ENCODE peak calls at places on chromosome 10, in six cellular contexts. One of them, this sample, is unnamed.

GRCh38 chr10:84943541-84943940 is 615.2 kb downstream of the CCSER2 start:
- DNase-seq in progenitor cell of endocrine pancreas: no peak
- DNase-seq in activated T-cell treated with anti-CD3 and anti-CD28 coated beads for 1 hour: no peak
- DNase-seq in MCF 10A: no peak
- DNase-seq in activated CD8-positive, alpha-beta memory T cell treated with anti-CD3 and anti-CD28 coated beads, Interleukin-2, amount 50 U/mL, for 48 hours: no peak
- DNase-seq in T-helper 9 cell: no peak
- DNase-seq in this sample: no peak

GRCh38 chr10:77524300-77524711 is 113.3 kb downstream of the KCNMA1 start:
- DNase-seq in progenitor cell of endocrine pancreas: no peak
- DNase-seq in activated T-cell treated with anti-CD3 and anti-CD28 coated beads for 1 hour: no peak
- DNase-seq in MCF 10A: no peak
- DNase-seq in activated CD8-positive, alpha-beta memory T cell treated with anti-CD3 and anti-CD28 coated beads, Interleukin-2, amount 50 U/mL, for 48 hours: no peak
- DNase-seq in T-helper 9 cell: no peak
- DNase-seq in this sample: peak; percentile 83

GRCh38 chr10:100436255-100436654 is 26.6 kb upstream of the WNT8B start:
- DNase-seq in progenitor cell of endocrine pancreas: no peak
- DNase-seq in activated T-cell treated with anti-CD3 and anti-CD28 coated beads for 1 hour: no peak
- DNase-seq in MCF 10A: no peak
- DNase-seq in activated CD8-positive, alpha-beta memory T cell treated with anti-CD3 and anti-CD28 coated beads, Interleukin-2, amount 50 U/mL, for 48 hours: no peak
- DNase-seq in T-helper 9 cell: no peak
- DNase-seq in this sample: no peak

GRCh38 chr10:35909291-35909690 is 267.2 kb upstream of the FZD8 start:
- DNase-seq in progenitor cell of endocrine pancreas: no peak
- DNase-seq in activated T-cell treated with anti-CD3 and anti-CD28 coated beads for 1 hour: no peak
- DNase-seq in MCF 10A: no peak
- DNase-seq in activated CD8-positive, alpha-beta memory T cell treated with anti-CD3 and anti-CD28 coated beads, Interleukin-2, amount 50 U/mL, for 48 hours: no peak
- DNase-seq in T-helper 9 cell: no peak
- DNase-seq in this sample: no peak

GRCh38 chr10:92241158-92241500 is 49.7 kb downstream of the CPEB3 start:
- DNase-seq in progenitor cell of endocrine pancreas: no peak
- DNase-seq in activated T-cell treated with anti-CD3 and anti-CD28 coated beads for 1 hour: no peak
- DNase-seq in MCF 10A: peak; percentile 36
- DNase-seq in activated CD8-positive, alpha-beta memory T cell treated with anti-CD3 and anti-CD28 coated beads, Interleukin-2, amount 50 U/mL, for 48 hours: no peak
- DNase-seq in T-helper 9 cell: no peak
- DNase-seq in this sample: no peak

GRCh38 chr10:71878327-71879034 is 27.4 kb upstream of the PSAP start:
- DNase-seq in progenitor cell of endocrine pancreas: no peak
- DNase-seq in activated T-cell treated with anti-CD3 and anti-CD28 coated beads for 1 hour: peak; percentile 6
- DNase-seq in MCF 10A: no peak
- DNase-seq in activated CD8-positive, alpha-beta memory T cell treated with anti-CD3 and anti-CD28 coated beads, Interleukin-2, amount 50 U/mL, for 48 hours: no peak
- DNase-seq in T-helper 9 cell: no peak
- DNase-seq in this sample: no peak

GRCh38 chr10:64011871-64012714 is 490.9 kb downstream of the REEP3 start:
- DNase-seq in progenitor cell of endocrine pancreas: no peak
- DNase-seq in activated T-cell treated with anti-CD3 and anti-CD28 coated beads for 1 hour: no peak
- DNase-seq in MCF 10A: no peak
- DNase-seq in activated CD8-positive, alpha-beta memory T cell treated with anti-CD3 and anti-CD28 coated beads, Interleukin-2, amount 50 U/mL, for 48 hours: no peak
- DNase-seq in T-helper 9 cell: no peak
- DNase-seq in this sample: no peak

GRCh38 chr10:86269332-86269731 is 97.3 kb downstream of the GRID1 start:
- DNase-seq in progenitor cell of endocrine pancreas: no peak
- DNase-seq in activated T-cell treated with anti-CD3 and anti-CD28 coated beads for 1 hour: no peak
- DNase-seq in MCF 10A: no peak
- DNase-seq in activated CD8-positive, alpha-beta memory T cell treated with anti-CD3 and anti-CD28 coated beads, Interleukin-2, amount 50 U/mL, for 48 hours: peak; percentile 29
- DNase-seq in T-helper 9 cell: no peak
- DNase-seq in this sample: no peak

GRCh38 chr10:7787150-7787856 is 490 bp downstream of the KIN start:
- DNase-seq in progenitor cell of endocrine pancreas: no peak
- DNase-seq in activated T-cell treated with anti-CD3 and anti-CD28 coated beads for 1 hour: no peak
- DNase-seq in MCF 10A: peak; percentile 18
- DNase-seq in activated CD8-positive, alpha-beta memory T cell treated with anti-CD3 and anti-CD28 coated beads, Interleukin-2, amount 50 U/mL, for 48 hours: no peak
- DNase-seq in T-helper 9 cell: no peak
- DNase-seq in this sample: no peak

GRCh38 chr10:72794260-72794659 is 99.3 kb upstream of the OIT3 start:
- DNase-seq in progenitor cell of endocrine pancreas: no peak
- DNase-seq in activated T-cell treated with anti-CD3 and anti-CD28 coated beads for 1 hour: no peak
- DNase-seq in MCF 10A: peak; percentile 28
- DNase-seq in activated CD8-positive, alpha-beta memory T cell treated with anti-CD3 and anti-CD28 coated beads, Interleukin-2, amount 50 U/mL, for 48 hours: no peak
- DNase-seq in T-helper 9 cell: no peak
- DNase-seq in this sample: no peak

GRCh38 chr10:58107506-58107905 is 160.2 kb downstream of the IPMK start:
- DNase-seq in progenitor cell of endocrine pancreas: no peak
- DNase-seq in activated T-cell treated with anti-CD3 and anti-CD28 coated beads for 1 hour: no peak
- DNase-seq in MCF 10A: peak; percentile 52
- DNase-seq in activated CD8-positive, alpha-beta memory T cell treated with anti-CD3 and anti-CD28 coated beads, Interleukin-2, amount 50 U/mL, for 48 hours: no peak
- DNase-seq in T-helper 9 cell: no peak
- DNase-seq in this sample: peak; percentile 66

GRCh38 chr10:47397256-47397655 is 13.2 kb upstream of the ZNF488 start:
- DNase-seq in progenitor cell of endocrine pancreas: no peak
- DNase-seq in activated T-cell treated with anti-CD3 and anti-CD28 coated beads for 1 hour: no peak
- DNase-seq in MCF 10A: no peak
- DNase-seq in activated CD8-positive, alpha-beta memory T cell treated with anti-CD3 and anti-CD28 coated beads, Interleukin-2, amount 50 U/mL, for 48 hours: no peak
- DNase-seq in T-helper 9 cell: no peak
- DNase-seq in this sample: no peak

GRCh38 chr10:118332247-118332646 is 9.9 kb downstream of the FAM204A start:
- DNase-seq in progenitor cell of endocrine pancreas: no peak
- DNase-seq in activated T-cell treated with anti-CD3 and anti-CD28 coated beads for 1 hour: no peak
- DNase-seq in MCF 10A: peak; percentile 24
- DNase-seq in activated CD8-positive, alpha-beta memory T cell treated with anti-CD3 and anti-CD28 coated beads, Interleukin-2, amount 50 U/mL, for 48 hours: no peak
- DNase-seq in T-helper 9 cell: no peak
- DNase-seq in this sample: no peak

GRCh38 chr10:72660220-72660619 is 31.7 kb upstream of the MCU start:
- DNase-seq in progenitor cell of endocrine pancreas: no peak
- DNase-seq in activated T-cell treated with anti-CD3 and anti-CD28 coated beads for 1 hour: no peak
- DNase-seq in MCF 10A: no peak
- DNase-seq in activated CD8-positive, alpha-beta memory T cell treated with anti-CD3 and anti-CD28 coated beads, Interleukin-2, amount 50 U/mL, for 48 hours: no peak
- DNase-seq in T-helper 9 cell: no peak
- DNase-seq in this sample: no peak

GRCh38 chr10:131697461-131698128 is 203.2 kb upstream of the PPP2R2D start:
- DNase-seq in progenitor cell of endocrine pancreas: peak; percentile 4
- DNase-seq in activated T-cell treated with anti-CD3 and anti-CD28 coated beads for 1 hour: no peak
- DNase-seq in MCF 10A: no peak
- DNase-seq in activated CD8-positive, alpha-beta memory T cell treated with anti-CD3 and anti-CD28 coated beads, Interleukin-2, amount 50 U/mL, for 48 hours: peak; percentile 8
- DNase-seq in T-helper 9 cell: no peak
- DNase-seq in this sample: no peak

GRCh38 chr10:51397695-51398094 is 301.7 kb downstream of the CSTF2T start:
- DNase-seq in progenitor cell of endocrine pancreas: no peak
- DNase-seq in activated T-cell treated with anti-CD3 and anti-CD28 coated beads for 1 hour: no peak
- DNase-seq in MCF 10A: peak; percentile 92
- DNase-seq in activated CD8-positive, alpha-beta memory T cell treated with anti-CD3 and anti-CD28 coated beads, Interleukin-2, amount 50 U/mL, for 48 hours: no peak
- DNase-seq in T-helper 9 cell: no peak
- DNase-seq in this sample: no peak

GRCh38 chr10:48215983-48216505 is 58.5 kb downstream of the FRMPD2 start:
- DNase-seq in progenitor cell of endocrine pancreas: no peak
- DNase-seq in activated T-cell treated with anti-CD3 and anti-CD28 coated beads for 1 hour: no peak
- DNase-seq in MCF 10A: peak; percentile 30
- DNase-seq in activated CD8-positive, alpha-beta memory T cell treated with anti-CD3 and anti-CD28 coated beads, Interleukin-2, amount 50 U/mL, for 48 hours: no peak
- DNase-seq in T-helper 9 cell: no peak
- DNase-seq in this sample: no peak

GRCh38 chr10:78211476-78212110 is 177.9 kb downstream of the RPS24 start:
- DNase-seq in progenitor cell of endocrine pancreas: no peak
- DNase-seq in activated T-cell treated with anti-CD3 and anti-CD28 coated beads for 1 hour: no peak
- DNase-seq in MCF 10A: peak; percentile 59
- DNase-seq in activated CD8-positive, alpha-beta memory T cell treated with anti-CD3 and anti-CD28 coated beads, Interleukin-2, amount 50 U/mL, for 48 hours: no peak
- DNase-seq in T-helper 9 cell: no peak
- DNase-seq in this sample: peak; percentile 33

GRCh38 chr10:49353895-49354566 is 41.9 kb downstream of the DRGX start:
- DNase-seq in progenitor cell of endocrine pancreas: no peak
- DNase-seq in activated T-cell treated with anti-CD3 and anti-CD28 coated beads for 1 hour: no peak
- DNase-seq in MCF 10A: no peak
- DNase-seq in activated CD8-positive, alpha-beta memory T cell treated with anti-CD3 and anti-CD28 coated beads, Interleukin-2, amount 50 U/mL, for 48 hours: no peak
- DNase-seq in T-helper 9 cell: no peak
- DNase-seq in this sample: no peak

GRCh38 chr10:80552151-80552646 is 14.5 kb downstream of the SH2D4B start:
- DNase-seq in progenitor cell of endocrine pancreas: no peak
- DNase-seq in activated T-cell treated with anti-CD3 and anti-CD28 coated beads for 1 hour: no peak
- DNase-seq in MCF 10A: no peak
- DNase-seq in activated CD8-positive, alpha-beta memory T cell treated with anti-CD3 and anti-CD28 coated beads, Interleukin-2, amount 50 U/mL, for 48 hours: peak; percentile 25
- DNase-seq in T-helper 9 cell: no peak
- DNase-seq in this sample: no peak

GRCh38 chr10:17115683-17116082 is 13.9 kb downstream of the CUBN start:
- DNase-seq in progenitor cell of endocrine pancreas: no peak
- DNase-seq in activated T-cell treated with anti-CD3 and anti-CD28 coated beads for 1 hour: no peak
- DNase-seq in MCF 10A: no peak
- DNase-seq in activated CD8-positive, alpha-beta memory T cell treated with anti-CD3 and anti-CD28 coated beads, Interleukin-2, amount 50 U/mL, for 48 hours: no peak
- DNase-seq in T-helper 9 cell: no peak
- DNase-seq in this sample: no peak

This sample was measured in AG09309.